ENCODE peak calls at places on chromosomes 3 and 15, in nine cellular contexts. E is BJ, H is PC-9, N is stomach, G is endothelial cell of umbilical vein, B is cardiac muscle cell, Z is brain microvascular endothelial cell, M is lung, Y is astrocyte. R is an unnamed sample.

GRCh38 chr3:26652157-26652556 is 29.6 kb downstream of the LRRC3B start:
- DNase-seq in G (no peak), N (no peak), E (no peak), H (no peak), B (no peak), M (no peak), Z (no peak), Y (no peak), R (no peak)

GRCh38 chr15:70088887-70089691 is 8.6 kb downstream of the TLE3 start:
- DNase-seq in H (no peak), E (no peak), Y (peak), G (no peak), B (peak), N (no peak), M (no peak), Z (no peak), R (no peak)

GRCh38 chr3:120440001-120440703 is 10.6 kb downstream of the FSTL1 start:
- DNase-seq in Y (peak), B (peak), G (no peak), M (no peak), E (no peak), Z (no peak), N (no peak), H (no peak), R (no peak)

GRCh38 chr15:80234883-80235282 is 17.1 kb downstream of the CTXND1 start:
- DNase-seq in Z (no peak), Y (no peak), B (peak), E (no peak), G (peak), N (peak), M (peak), H (peak), R (peak)

GRCh38 chr3:107676469-107677309 is 153.9 kb downstream of the BBX start:
- DNase-seq in B (peak), G (peak), N (no peak), Y (no peak), M (no peak), E (no peak), H (peak), Z (no peak), R (no peak)

GRCh38 chr3:184808021-184808420 is 3.9 kb upstream of the VPS8 start:
- DNase-seq in N (no peak), H (no peak), Z (no peak), E (no peak), B (peak), M (no peak), G (no peak), Y (no peak), R (no peak)

GRCh38 chr3:98784666-98785600 is 21.8 kb downstream of the ST3GAL6 start:
- DNase-seq in Y (peak), B (peak), E (peak), Z (peak), M (no peak), N (no peak), H (peak), G (peak), R (no peak)

GRCh38 chr3:58008140-58009025 is at the start of gene FLNB:
- DNase-seq in E (no peak), M (peak), H (peak), G (peak), Z (peak), Y (no peak), B (peak), N (peak), R (peak)

GRCh38 chr15:48190932-48191573 is 412 bp upstream of the CTXN2 start:
- DNase-seq in N (peak), E (no peak), Y (peak), H (no peak), G (peak), B (peak), Z (peak), M (peak), R (peak)

GRCh38 chr15:74399511-74400312 is 32.3 kb upstream of the CYP11A1 start:
- DNase-seq in Z (peak), E (no peak), N (no peak), B (peak), G (no peak), Y (peak), H (peak), M (no peak), R (no peak)

GRCh38 chr3:121894191-121894990 is at the start of gene SLC15A2:
- DNase-seq in N (peak), Y (peak), E (no peak), H (no peak), M (peak), Z (no peak), B (peak), G (peak), R (no peak)

GRCh38 chr3:57026918-57027317 is 33.5 kb upstream of the SPATA12 start:
- DNase-seq in G (peak), M (no peak), E (no peak), N (no peak), B (peak), Z (peak), H (no peak), Y (peak), R (no peak)

GRCh38 chr3:147930417-147930816 is 521.3 kb downstream of the ZIC1 start:
- DNase-seq in G (peak), M (no peak), N (no peak), Z (peak), Y (peak), B (peak), E (no peak), H (no peak), R (no peak)

GRCh38 chr15:85388506-85388905 is 8.1 kb downstream of the AKAP13 start:
- DNase-seq in G (no peak), M (no peak), E (no peak), Y (no peak), H (no peak), Z (no peak), B (no peak), N (no peak), R (no peak)

GRCh38 chr3:170062068-170062467 is 24.3 kb downstream of the GPR160 start:
- DNase-seq in B (no peak), E (no peak), H (no peak), Y (no peak), G (no peak), Z (no peak), M (no peak), N (no peak), R (no peak)

GRCh38 chr3:127159547-127159946 is 33.4 kb upstream of the PRR23E start:
- DNase-seq in M (no peak), H (no peak), E (no peak), G (no peak), Z (no peak), N (no peak), Y (no peak), B (no peak), R (no peak)

GRCh38 chr3:180181387-180181786 is 144.7 kb upstream of the PEX5L start:
- DNase-seq in Y (no peak), H (no peak), B (no peak), E (no peak), G (no peak), Z (no peak), M (no peak), N (no peak), R (no peak)

GRCh38 chr3:152458023-152458724 is 189.4 kb downstream of the MBNL1 start:
- DNase-seq in G (no peak), Z (no peak), M (no peak), Y (no peak), H (no peak), E (no peak), N (no peak), B (no peak), R (no peak)

GRCh38 chr15:88835646-88836045 is 32.4 kb downstream of the ACAN start:
- DNase-seq in H (no peak), B (peak), N (no peak), G (no peak), Z (peak), M (no peak), Y (peak), E (no peak), R (no peak)

GRCh38 chr3:155131104-155131503 is 51.0 kb downstream of the MME start:
- DNase-seq in B (peak), Y (peak), E (no peak), H (no peak), M (no peak), N (no peak), Z (peak), G (peak), R (no peak)

DNA sequence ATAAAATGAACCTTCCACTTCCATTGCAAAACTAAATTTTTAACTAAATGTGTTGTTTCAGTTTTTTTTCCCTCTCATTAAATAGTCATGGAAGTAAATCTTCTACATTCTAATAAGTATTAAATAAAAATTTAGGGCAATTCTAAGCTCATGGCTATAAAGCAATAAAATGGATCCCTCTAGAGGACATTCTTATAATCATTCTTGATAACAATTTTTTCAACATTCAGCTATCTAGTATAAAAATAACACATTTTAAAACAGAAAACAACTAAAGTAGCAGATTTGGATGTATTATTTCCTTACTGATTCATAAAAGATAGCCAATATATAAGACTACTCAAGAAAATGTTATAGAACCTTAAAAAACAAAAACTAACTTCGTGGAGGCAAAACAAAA is 393.1 kb downstream of the PLOD2 start:
- DNase-seq in M (no peak), G (peak), E (no peak), H (no peak), Y (no peak), N (no peak), B (peak), Z (no peak), R (no peak)
- TF ChIP-seq CTCF in M (no peak), G (peak), E (peak), H (peak), Y (peak), N (no peak), B (peak), Z (no peak), R (peak)

DNA sequence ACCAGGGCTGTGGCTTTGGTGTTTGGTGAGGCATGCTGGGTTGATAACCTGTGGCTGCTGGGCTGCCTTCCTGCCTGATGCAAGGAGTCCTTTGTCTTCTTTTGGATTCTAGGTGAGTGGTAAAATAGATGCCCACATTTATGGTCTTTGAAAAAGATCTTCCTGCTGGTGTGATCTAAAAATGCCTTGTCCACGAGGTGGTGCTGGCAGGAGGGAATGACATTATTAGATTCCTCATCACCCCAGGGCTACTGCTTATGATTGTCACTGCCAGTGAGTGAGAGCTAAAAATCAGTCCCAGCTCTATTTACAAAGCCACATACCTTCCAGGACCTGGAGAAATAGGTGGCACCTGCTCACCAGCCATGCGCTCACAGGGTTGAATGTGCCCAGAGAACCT is 355.5 kb upstream of the ROPN1 start:
- DNase-seq in B (no peak), H (no peak), Z (no peak), Y (no peak), G (no peak), M (no peak), N (no peak), E (no peak), R (no peak)
- TF ChIP-seq CTCF in B (no peak), H (no peak), Z (peak), Y (no peak), G (no peak), M (no peak), N (no peak), E (no peak), R (no peak)

GRCh38 chr15:31352911-31353811 is 26.5 kb downstream of the KLF13 start:
- DNase-seq in Y (peak), Z (peak), H (no peak), G (peak), M (no peak), E (peak), B (peak), N (peak), R (peak)
- TF ChIP-seq CTCF in Y (no peak), Z (no peak), H (no peak), G (no peak), M (no peak), E (no peak), B (peak), N (no peak), R (no peak)

DNA sequence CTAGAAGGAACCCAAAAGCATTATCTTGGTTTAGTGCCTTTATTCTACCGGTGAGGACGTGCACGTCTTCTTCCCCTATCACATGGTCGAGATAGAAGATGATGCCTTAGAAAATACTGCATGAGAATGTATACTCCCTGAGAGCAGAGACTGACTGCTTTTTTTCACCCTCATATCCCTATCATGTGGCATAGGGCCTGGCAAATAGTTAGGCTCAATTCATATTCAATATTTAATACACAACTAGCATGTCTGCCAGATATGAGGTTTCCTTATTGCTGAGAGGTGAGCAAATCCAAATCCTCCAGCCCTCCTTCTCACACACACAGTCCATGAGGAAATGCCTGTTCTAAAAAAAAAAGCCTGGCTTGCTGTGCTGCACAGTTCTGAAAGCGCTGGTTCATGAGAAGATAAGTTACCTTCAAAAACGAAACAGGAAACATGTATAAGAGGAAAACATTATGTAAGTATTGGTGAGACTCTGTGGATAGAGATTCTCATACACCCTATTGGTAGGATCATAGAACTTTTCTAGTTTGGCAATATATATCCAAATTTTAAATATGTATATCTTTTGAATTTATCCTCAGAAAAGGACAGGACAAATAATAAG is 15.5 kb upstream of the ACAP2 start:
- DNase-seq in B (peak), Z (no peak), N (no peak), H (no peak), Y (no peak), M (no peak), G (peak), E (no peak), R (no peak)
- TF ChIP-seq CTCF in B (no peak), Z (no peak), N (no peak), H (no peak), Y (no peak), M (no peak), G (no peak), E (no peak), R (no peak)

DNA sequence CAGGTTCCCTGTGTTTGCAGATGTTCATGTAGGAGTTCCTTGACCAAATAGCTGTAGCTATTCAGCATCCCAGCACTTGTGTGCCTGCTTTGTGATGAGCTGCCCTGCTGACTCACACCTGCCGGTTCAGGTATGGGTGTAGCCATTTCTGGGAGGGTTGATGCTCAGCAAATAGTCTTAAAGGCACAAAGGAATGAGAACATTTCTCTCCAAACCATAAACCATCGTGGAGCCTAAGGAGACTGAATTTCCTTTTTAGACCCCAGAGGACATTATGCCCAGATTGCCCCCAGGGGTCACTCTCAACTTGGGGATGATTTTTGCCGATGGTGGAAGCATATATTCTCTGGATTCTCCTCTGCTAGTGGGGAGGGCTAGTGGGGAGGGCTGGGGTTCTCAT is 80.6 kb downstream of the ADAMTSL3 start:
- DNase-seq in B (peak), Z (no peak), M (no peak), G (no peak), E (no peak), Y (no peak), N (no peak), H (peak), R (no peak)
- TF ChIP-seq CTCF in B (peak), Z (peak), M (no peak), G (no peak), E (no peak), Y (no peak), N (no peak), H (no peak), R (no peak)

DNA sequence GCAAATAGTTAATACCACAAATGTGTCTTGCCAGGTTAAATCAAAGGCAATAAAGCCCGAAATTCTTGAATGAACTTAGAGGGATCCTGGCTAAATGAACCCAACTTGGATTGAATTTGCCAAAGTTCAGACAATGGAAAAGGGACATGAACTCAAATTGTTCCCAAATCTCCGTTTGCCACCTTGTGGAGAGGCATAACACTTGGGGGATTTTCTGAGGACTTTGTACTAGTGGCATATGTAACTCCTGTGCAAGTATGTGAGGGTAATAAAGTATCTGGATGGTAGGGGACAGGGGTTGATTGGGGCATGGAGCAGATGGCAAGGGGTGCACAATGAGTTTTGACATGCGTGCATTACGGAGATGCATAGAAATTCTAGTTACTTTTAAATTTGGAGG is 1.3 kb upstream of the TCAIM start:
- DNase-seq in E (no peak), H (no peak), G (no peak), Z (no peak), B (no peak), N (no peak), Y (no peak), M (no peak), R (no peak)
- TF ChIP-seq CTCF in E (no peak), H (peak), G (no peak), Z (no peak), B (no peak), N (no peak), Y (no peak), M (no peak), R (peak)

GRCh38 chr15:33089878-33090757 is 104.4 kb downstream of the FMN1 start:
- DNase-seq in M (no peak), E (no peak), Z (peak), B (peak), N (no peak), Y (peak), G (no peak), H (peak), R (no peak)

GRCh38 chr15:33083232-33084006 is 111.1 kb downstream of the FMN1 start:
- DNase-seq in N (no peak), Z (no peak), E (no peak), Y (peak), H (peak), M (no peak), B (no peak), G (no peak), R (no peak)

GRCh38 chr15:33089165-33089877 is 105.2 kb downstream of the FMN1 start:
- DNase-seq in E (no peak), Y (no peak), G (no peak), M (no peak), N (no peak), H (no peak), Z (no peak), B (no peak), R (no peak)

GRCh38 chr15:33084661-33085060 is 109.9 kb downstream of the FMN1 start:
- DNase-seq in M (no peak), E (no peak), H (no peak), B (no peak), G (no peak), N (no peak), Z (no peak), Y (no peak), R (no peak)

DNA sequence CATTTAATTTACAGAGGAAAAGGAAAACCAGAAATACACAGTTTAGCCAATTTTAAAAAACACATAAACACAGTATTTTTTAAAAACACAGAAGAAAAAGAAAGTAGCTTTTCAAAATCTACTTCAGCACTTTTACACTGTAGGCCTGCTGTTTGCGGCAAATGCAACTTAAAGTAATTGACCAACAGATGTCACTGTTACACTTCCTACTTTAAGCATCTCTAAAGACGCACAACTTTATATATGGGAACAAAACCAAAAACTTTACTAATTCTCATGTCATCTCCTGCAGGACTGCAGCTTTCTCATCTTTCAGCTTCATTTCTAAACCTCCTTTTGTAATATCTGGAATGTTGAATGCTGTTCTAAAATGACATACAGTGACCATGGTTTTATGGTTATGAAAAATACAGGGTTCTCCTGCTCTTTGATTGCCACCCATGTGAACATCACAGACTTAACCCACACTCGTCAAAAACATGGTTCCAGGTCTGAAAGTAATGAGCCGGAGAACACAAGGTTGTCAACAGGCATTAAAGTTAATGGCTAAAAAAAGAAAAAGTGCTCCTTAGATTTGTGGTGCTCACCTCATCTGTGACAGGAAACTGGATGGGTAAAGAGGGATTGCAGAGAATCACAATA is 107.9 kb downstream of the FMN1 start:
- DNase-seq in M (no peak), G (peak), Z (peak), H (peak), E (peak), B (peak), N (no peak), Y (peak), R (no peak)
- TF ChIP-seq CTCF in M (peak), G (peak), Z (peak), H (peak), E (peak), B (peak), N (peak), Y (peak), R (peak)

GRCh38 chr3:109071349-109072142 is 46.4 kb downstream of the MORC1 start:
- DNase-seq in N (peak), E (no peak), B (no peak), H (peak), M (no peak), G (no peak), Z (no peak), Y (no peak), R (no peak)
- TF ChIP-seq CTCF in N (no peak), E (no peak), B (no peak), H (no peak), M (no peak), G (no peak), Z (no peak), Y (no peak), R (no peak)

R was measured in osteocyte.